ENCODE peak calls at places on chromosomes 6 and 20, in ten cellular contexts. T is NB4; E is epithelial cell of esophagus; L is HL-60; Z is pancreas; N is body of pancreas; F is fibroblast of lung; B is A549; M is cardiac fibroblast; A is CD8-positive, alpha-beta T cell. Y is an unnamed sample.

GRCh38 chr20:16761305-16761829 is 13.2 kb downstream of the OTOR start:
- DNase-seq in M (peak), Z (no peak), T (peak), A (peak), E (peak), F (peak), N (peak), L (peak), B (peak), Y (peak)

GRCh38 chr20:45318948-45319347 is 10.8 kb upstream of the MATN4 start:
- DNase-seq in N (no peak), L (no peak), A (no peak), F (no peak), Z (no peak), E (no peak), T (peak), M (no peak), B (no peak), Y (no peak)

GRCh38 chr20:16537918-16538317 is 35.3 kb downstream of the KIF16B start:
- DNase-seq in T (no peak), N (no peak), B (no peak), L (no peak), Z (no peak), F (no peak), M (no peak), A (no peak), E (peak), Y (no peak)

GRCh38 chr6:69456086-69456485 is 340.7 kb downstream of the LMBRD1 start:
- DNase-seq in T (no peak), Z (no peak), A (no peak), B (no peak), E (no peak), M (no peak), L (no peak), F (no peak), N (no peak), Y (no peak)

GRCh38 chr6:110033749-110034636 is 55.9 kb downstream of the GPR6 start:
- DNase-seq in F (no peak), E (no peak), M (no peak), A (no peak), L (no peak), N (no peak), Z (no peak), T (no peak), B (no peak), Y (no peak)

GRCh38 chr6:31776961-31777666 is at the start of gene VWA7:
- DNase-seq in E (peak), M (peak), T (peak), A (peak), Z (peak), F (peak), N (peak), B (peak), L (peak), Y (peak)

GRCh38 chr20:47785321-47785899 is at the start of gene SULF2:
- DNase-seq in A (no peak), F (peak), B (no peak), M (peak), L (no peak), N (no peak), E (peak), Z (peak), T (no peak), Y (no peak)

GRCh38 chr20:25606094-25606640 is 17.6 kb downstream of the NANP start:
- DNase-seq in Z (no peak), M (no peak), E (no peak), N (no peak), F (no peak), L (no peak), T (no peak), A (no peak), B (no peak), Y (no peak)

GRCh38 chr20:46701556-46701955 is 7.9 kb upstream of the SLC2A10 start:
- DNase-seq in B (no peak), N (no peak), F (no peak), T (no peak), Z (no peak), E (no peak), A (no peak), L (no peak), M (no peak), Y (no peak)

GRCh38 chr6:28587746-28588075 is 62.0 kb downstream of the GPX5 start:
- DNase-seq in Z (no peak), A (no peak), T (no peak), B (no peak), L (no peak), E (no peak), M (no peak), N (no peak), F (peak), Y (no peak)

GRCh38 chr6:89079611-89080213 is 839 bp upstream of the PNRC1 start:
- DNase-seq in F (peak), T (peak), B (no peak), N (peak), A (peak), M (peak), L (no peak), Z (no peak), E (peak), Y (no peak)

GRCh38 chr6:127191716-127192115 is 73.2 kb downstream of the RSPO3 start:
- DNase-seq in M (no peak), L (no peak), F (peak), B (no peak), Z (no peak), A (no peak), T (no peak), N (no peak), E (peak), Y (no peak)

GRCh38 chr6:7681449-7681848 is 44.5 kb upstream of the BMP6 start:
- DNase-seq in E (no peak), M (no peak), T (no peak), B (no peak), Z (no peak), F (no peak), A (no peak), L (no peak), N (no peak), Y (no peak)

GRCh38 chr6:23031986-23032385 is 462.6 kb downstream of the HDGFL1 start:
- DNase-seq in A (no peak), B (no peak), N (no peak), T (no peak), M (peak), E (peak), F (peak), L (no peak), Z (no peak), Y (no peak)

GRCh38 chr6:135905604-135906300 is 54.3 kb downstream of the PDE7B start:
- DNase-seq in F (peak), N (no peak), B (no peak), M (no peak), A (no peak), L (no peak), E (no peak), T (no peak), Z (no peak), Y (no peak)

GRCh38 chr20:23325107-23325506 is 25.5 kb upstream of the NXT1 start:
- DNase-seq in T (no peak), M (no peak), B (no peak), F (no peak), N (no peak), A (no peak), L (no peak), E (no peak), Z (no peak), Y (no peak)

GRCh38 chr20:60254901-60255411 is 296.7 kb downstream of the CDH26 start:
- DNase-seq in B (no peak), M (peak), E (peak), Z (no peak), L (no peak), T (no peak), F (peak), A (no peak), N (no peak), Y (no peak)

GRCh38 chr20:53599378-53599777 is 5.7 kb upstream of the ZNF217 start:
- DNase-seq in Z (no peak), A (peak), F (no peak), T (no peak), M (no peak), N (no peak), B (no peak), L (no peak), E (no peak), Y (no peak)

GRCh38 chr6:160221423-160221822 is 37.2 kb downstream of the SLC22A2 start:
- DNase-seq in A (no peak), E (peak), B (peak), Z (no peak), F (peak), M (peak), L (peak), N (no peak), T (peak), Y (no peak)

GRCh38 chr6:4936681-4937041 is 67.2 kb downstream of the RPP40 start:
- DNase-seq in T (peak), Z (no peak), N (no peak), F (peak), E (peak), A (no peak), L (peak), M (peak), B (peak), Y (peak)

GRCh38 chr6:38671885-38672467 is 31.0 kb downstream of the GLO1 start:
- DNase-seq in M (peak), F (peak), E (peak), N (no peak), Z (no peak), B (peak), A (peak), T (peak), L (no peak), Y (peak)

GRCh38 chr6:100504786-100505737 is 40.3 kb upstream of the SIM1 start:
- DNase-seq in A (no peak), E (peak), F (peak), L (no peak), N (no peak), T (no peak), M (peak), Z (no peak), B (peak), Y (no peak)

GRCh38 chr6:85403331-85404015 is 46.4 kb upstream of the NT5E start:
- DNase-seq in E (peak), T (no peak), Z (no peak), B (peak), F (peak), M (peak), L (no peak), A (no peak), N (no peak), Y (no peak)

GRCh38 chr20:1468117-1468624 is 1.5 kb upstream of the NSFL1C start:
- DNase-seq in N (no peak), T (peak), F (no peak), L (no peak), B (no peak), E (no peak), M (no peak), A (no peak), Z (no peak), Y (no peak)

GRCh38 chr6:118739976-118740771 is 88.8 kb upstream of the CEP85L start:
- DNase-seq in A (no peak), B (peak), Z (no peak), E (peak), T (no peak), F (peak), L (no peak), N (no peak), M (peak), Y (no peak)

GRCh38 chr6:11358904-11359840 is 126.7 kb upstream of the NEDD9 start:
- DNase-seq in F (no peak), L (no peak), B (no peak), M (peak), A (no peak), E (peak), Z (no peak), T (no peak), N (no peak), Y (no peak)

GRCh38 chr20:52256465-52256864 is 64.9 kb upstream of the ZFP64 start:
- DNase-seq in N (no peak), A (no peak), F (no peak), L (no peak), B (no peak), M (no peak), Z (no peak), T (no peak), E (no peak), Y (no peak)

GRCh38 chr6:40308533-40309306 is 278.4 kb downstream of the LRFN2 start:
- DNase-seq in F (peak), M (peak), Z (peak), A (peak), T (peak), L (peak), B (peak), N (peak), E (peak), Y (peak)

DNA sequence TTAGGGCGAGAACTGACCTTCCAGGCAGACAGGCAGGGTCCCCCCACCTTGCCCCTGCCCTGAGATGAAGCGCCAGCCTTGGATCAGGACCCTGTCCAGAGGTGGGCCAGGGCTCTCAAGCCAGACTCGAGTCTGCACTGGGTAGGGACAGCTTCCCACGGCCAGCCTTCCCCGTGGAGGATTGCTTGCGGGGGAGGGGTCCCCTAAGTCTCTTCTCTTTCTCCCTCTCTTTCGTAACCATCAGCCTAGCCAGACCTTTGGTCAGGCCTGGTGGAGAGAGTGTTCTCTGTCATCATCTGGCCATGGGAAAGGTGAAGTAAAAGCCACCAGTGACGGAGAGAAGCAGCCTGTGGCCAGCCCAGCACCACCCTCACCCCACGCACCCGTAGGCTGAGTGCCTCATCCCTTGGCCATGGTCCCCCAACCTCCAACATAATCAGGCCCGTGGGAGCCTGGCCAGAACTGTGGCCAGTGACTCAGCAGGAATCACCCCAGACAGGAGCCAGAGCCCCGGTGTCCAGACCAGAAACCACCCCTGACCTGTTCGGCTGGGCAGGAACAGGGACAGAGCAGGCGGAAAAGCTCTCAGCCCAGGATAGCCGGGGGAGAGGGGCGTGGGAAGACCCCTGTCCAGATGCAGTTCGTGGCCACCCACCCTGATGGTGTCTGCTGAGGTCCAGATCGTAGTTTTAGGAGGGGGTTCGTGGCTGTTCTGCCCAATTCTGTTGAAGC is 47.1 kb downstream of the SNAI1 start:
- DNase-seq in B (peak), T (peak), E (peak), A (no peak), M (peak), N (peak), L (peak), Z (no peak), F (peak), Y (no peak)
- TF ChIP-seq CTCF in B (no peak), T (no peak), E (no peak), A (no peak), M (no peak), N (no peak), L (no peak), Z (no peak), F (no peak), Y (no peak)

GRCh38 chr6:157037165-157037564 is 260.0 kb downstream of the ARID1B start:
- DNase-seq in N (no peak), Z (no peak), E (peak), A (no peak), M (no peak), F (no peak), B (no peak), T (no peak), L (no peak), Y (no peak)

GRCh38 chr6:157036245-157036681 is 259.1 kb downstream of the ARID1B start:
- DNase-seq in E (peak), L (no peak), B (no peak), A (no peak), F (peak), T (no peak), M (peak), Z (no peak), N (peak), Y (no peak)

GRCh38 chr6:157034433-157035230 is 257.5 kb downstream of the ARID1B start:
- DNase-seq in A (no peak), M (peak), B (peak), T (peak), N (no peak), F (peak), Z (no peak), L (no peak), E (peak), Y (no peak)

GRCh38 chr6:157033428-157034140 is 256.4 kb downstream of the ARID1B start:
- DNase-seq in M (no peak), E (no peak), N (no peak), A (no peak), F (no peak), L (no peak), B (no peak), T (no peak), Z (no peak), Y (no peak)

GRCh38 chr6:157035576-157035975 is 258.4 kb downstream of the ARID1B start:
- DNase-seq in F (no peak), B (no peak), E (no peak), M (no peak), L (no peak), T (no peak), N (no peak), A (no peak), Z (no peak), Y (no peak)
- H3K4me3 ChIP-seq in F (no peak), B (no peak), E (no peak), M (no peak), L (no peak), T (no peak), N (no peak), A (no peak), Z (no peak), Y (no peak)

GRCh38 chr20:32240220-32240619 is 32.5 kb downstream of the POFUT1 start:
- DNase-seq in E (no peak), A (no peak), Z (no peak), T (no peak), F (no peak), M (no peak), L (no peak), B (no peak), N (no peak), Y (no peak)
- TF ChIP-seq CTCF in E (no peak), A (no peak), Z (no peak), T (peak), F (no peak), M (no peak), L (no peak), B (no peak), N (no peak), Y (peak)

GRCh38 chr6:57177545-57178225 is 5.6 kb downstream of the BAG2 start:
- DNase-seq in N (no peak), A (no peak), Z (no peak), L (no peak), M (peak), B (no peak), T (no peak), E (no peak), F (no peak), Y (no peak)
- H3K4me3 ChIP-seq in N (no peak), A (no peak), Z (no peak), L (no peak), M (no peak), B (no peak), T (no peak), E (no peak), F (peak), Y (no peak)

Y was measured in GM12864.